ENCODE peak calls at places on chromosomes 7 and 10, in four cellular contexts. B is HepG2, C is K562, Z is H1. P is an unnamed sample. For H3K36me3, the result is how much of the 10 kb centered on the place peaks cover.

GRCh38 chr10:70773965-70774809 is 11.0 kb downstream of the TBATA start:
- DNase-seq in B (no peak), C (no peak), Z (peak), P (no peak)

GRCh38 chr7:8425223-8425622 is 8.2 kb upstream of the NXPH1 start:
- DNase-seq in B (no peak), C (no peak), Z (no peak), P (no peak)

GRCh38 chr7:30062587-30062986 is 34.4 kb downstream of the PLEKHA8 start:
- DNase-seq in B (peak), C (peak), Z (no peak), P (peak)

GRCh38 chr7:142436601-142437000 is 178.7 kb upstream of the PRSS58 start:
- DNase-seq in B (no peak), C (no peak), Z (no peak), P (peak)

GRCh38 chr10:43702936-43703281 is 54.2 kb upstream of the ZNF32 start:
- DNase-seq in B (no peak), C (no peak), Z (no peak), P (no peak)

GRCh38 chr10:119650692-119651513 is at the start of gene BAG3:
- DNase-seq in B (peak), C (peak), Z (peak), P (peak)

GRCh38 chr7:50954716-50955115 is 172.0 kb upstream of the GRB10 start:
- DNase-seq in B (no peak), C (no peak), Z (no peak), P (peak)

GRCh38 chr10:17077905-17078289 is 51.7 kb downstream of the CUBN start:
- DNase-seq in B (no peak), C (no peak), Z (no peak), P (no peak)

GRCh38 chr7:79403451-79403850 is 50.0 kb downstream of the MAGI2 start:
- DNase-seq in B (no peak), C (no peak), Z (no peak), P (no peak)

GRCh38 chr7:126286317-126286716 is 966.4 kb downstream of the GRM8 start:
- DNase-seq in B (no peak), C (no peak), Z (no peak), P (no peak)

GRCh38 chr7:84271550-84271949 is 77.0 kb upstream of the SEMA3A start:
- DNase-seq in B (no peak), C (no peak), Z (no peak), P (no peak)

GRCh38 chr7:151735854-151736402 is 141.0 kb downstream of the PRKAG2 start:
- DNase-seq in B (no peak), C (no peak), Z (no peak), P (no peak)

GRCh38 chr10:78934499-78934898 is 134.3 kb upstream of the ZMIZ1 start:
- DNase-seq in B (no peak), C (no peak), Z (no peak), P (no peak)

GRCh38 chr10:52883996-52884871 is 111.7 kb upstream of the MBL2 start:
- DNase-seq in B (peak), C (peak), Z (peak), P (peak)

GRCh38 chr7:101390901-101391301 is 28.2 kb downstream of the COL26A1 start:
- DNase-seq in B (peak), C (peak), Z (no peak), P (no peak)

GRCh38 chr10:112295853-112296830 is 12.9 kb downstream of the TECTB start:
- DNase-seq in B (peak), C (no peak), Z (no peak), P (no peak)

GRCh38 chr10:83764681-83765080 is 374.6 kb upstream of the GHITM start:
- DNase-seq in B (no peak), C (no peak), Z (no peak), P (no peak)

GRCh38 chr10:51716981-51717380 is 17.6 kb upstream of the CSTF2T start:
- DNase-seq in B (no peak), C (no peak), Z (no peak), P (no peak)

GRCh38 chr10:11759347-11759746 is 17.2 kb downstream of the ECHDC3 start:
- DNase-seq in B (no peak), C (no peak), Z (no peak), P (no peak)

GRCh38 chr10:33453081-33453850 is 118.8 kb upstream of the NRP1 start:
- DNase-seq in B (no peak), C (no peak), Z (no peak), P (no peak)

GRCh38 chr7:20280475-20281351 is 50.0 kb upstream of the ITGB8 start:
- DNase-seq in B (no peak), C (no peak), Z (no peak), P (peak)

GRCh38 chr7:95686109-95686508 is 86.2 kb upstream of the DYNC1I1 start:
- DNase-seq in B (peak), C (peak), Z (no peak), P (peak)

GRCh38 chr7:29557954-29558353 is 5.7 kb upstream of the PRR15 start:
- DNase-seq in B (no peak), C (peak), Z (no peak), P (no peak)

GRCh38 chr7:15245801-15246200 is 316.0 kb downstream of the AGMO start:
- DNase-seq in B (no peak), C (no peak), Z (no peak), P (no peak)

GRCh38 chr10:101062231-101063161 is 707 bp downstream of the KAZALD1 start:
- DNase-seq in B (peak), C (peak), Z (peak), P (peak)
- TF ChIP-seq JUN in B (peak), C (no peak), Z (no peak), P (no peak)

GRCh38 chr7:157432541-157432956 is 95.7 kb downstream of the DNAJB6 start:
- DNase-seq in B (no peak), C (peak), Z (peak), P (no peak)
- H3K9ac ChIP-seq in B (no peak), C (peak), Z (no peak), P (no peak)

GRCh38 chr7:139417478-139417877 is 57.8 kb downstream of the LUC7L2 start:
- DNase-seq in B (no peak), C (no peak), Z (no peak), P (no peak)

GRCh38 chr7:139422126-139422525 is 61.3 kb downstream of the KLRG2 start:
- DNase-seq in B (no peak), C (peak), Z (no peak), P (no peak)

GRCh38 chr7:139423091-139423490 is 60.4 kb downstream of the KLRG2 start:
- DNase-seq in B (no peak), C (no peak), Z (no peak), P (no peak)

GRCh38 chr7:139424004-139424403 is 59.5 kb downstream of the KLRG2 start:
- DNase-seq in B (no peak), C (no peak), Z (no peak), P (no peak)

DNA sequence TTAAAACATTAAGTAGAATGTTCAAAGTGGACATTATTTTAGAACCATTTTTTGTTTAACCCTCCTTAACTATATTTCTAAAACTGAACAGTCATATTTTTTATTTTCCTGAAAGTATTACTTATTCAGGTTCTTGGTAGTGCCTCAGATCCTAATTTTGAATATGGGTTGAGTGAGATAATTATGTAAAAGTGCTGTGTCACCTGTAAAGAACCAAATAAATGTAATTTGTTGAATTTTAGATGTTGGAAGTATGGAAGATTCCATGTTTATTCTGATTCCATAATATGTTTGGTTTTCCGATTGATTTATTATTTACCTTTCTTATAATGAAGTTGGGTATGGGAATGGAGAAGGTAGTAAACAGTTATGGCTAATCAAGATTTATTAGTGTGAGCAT is 61.4 kb downstream of the LUC7L2 start:
- DNase-seq in B (no peak), C (no peak), Z (no peak), P (no peak)
- H3K36me3 ChIP-seq in B (half or more), C (half or more), Z (under half), P (under half)

GRCh38 chr7:99210265-99210970 is 2.5 kb upstream of the KPNA7 start:
- DNase-seq in B (peak), C (no peak), Z (no peak), P (no peak)
- TF ChIP-seq JUN in B (no peak), C (no peak), Z (no peak), P (no peak)

DNA sequence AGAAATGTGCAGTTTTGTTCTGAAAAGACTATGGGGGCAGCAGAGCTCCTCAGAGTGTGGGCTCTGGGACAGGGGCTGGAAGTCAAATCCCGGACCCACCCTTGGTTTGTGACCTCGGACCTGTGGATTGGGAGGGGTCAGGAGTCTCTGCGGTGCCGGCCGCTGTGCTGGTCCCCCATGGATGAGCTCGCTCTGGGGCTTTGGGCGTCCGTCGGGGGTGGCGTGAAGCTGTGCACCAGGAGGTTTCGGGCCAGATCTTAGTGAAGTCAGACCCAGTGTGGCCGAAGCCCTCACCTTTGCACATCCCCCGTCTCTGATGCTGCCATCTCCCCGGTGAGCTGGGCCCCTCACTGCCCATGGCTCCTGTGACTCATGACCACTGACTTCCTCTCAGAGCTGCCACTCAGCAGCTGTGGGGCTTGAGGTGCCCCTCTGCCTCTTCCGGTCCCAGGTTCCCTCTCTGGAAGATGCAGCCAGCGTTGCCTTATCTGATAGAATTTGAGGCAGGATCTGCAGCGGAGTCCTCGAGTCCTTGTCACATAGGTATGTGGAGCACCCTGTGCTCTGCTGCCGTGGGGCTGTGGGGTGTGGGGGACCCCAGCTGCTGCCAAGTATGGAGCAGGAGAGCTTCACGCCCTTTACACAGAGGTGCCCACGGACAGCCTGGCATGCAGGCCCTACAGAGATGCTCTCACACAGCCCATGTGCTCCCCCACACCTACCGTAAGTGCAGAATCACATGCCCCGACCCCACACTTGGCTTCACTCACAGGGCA is 11.4 kb upstream of the SCART1 start:
- DNase-seq in B (no peak), C (no peak), Z (no peak), P (no peak)
- H3K9ac ChIP-seq in B (no peak), C (no peak), Z (no peak), P (no peak)

DNA sequence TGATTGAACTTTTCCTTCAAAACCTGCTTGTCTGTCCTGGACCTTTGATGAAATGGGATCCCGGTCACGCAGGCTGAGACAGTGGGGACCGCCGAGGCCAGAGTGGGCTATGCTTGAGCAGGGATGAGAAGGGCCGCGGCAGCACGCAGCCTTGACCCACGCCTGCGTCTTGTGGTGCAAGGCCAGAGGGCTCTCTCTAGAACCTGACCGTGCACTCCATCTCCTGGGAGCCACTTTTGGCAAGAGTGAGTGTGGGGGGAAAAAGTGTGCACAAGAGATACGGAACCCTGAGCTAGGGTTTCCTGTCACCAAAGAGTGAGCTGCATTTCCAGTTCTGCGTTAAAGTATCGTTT is 42.4 kb downstream of the WIPI2 start:
- DNase-seq in B (no peak), C (no peak), Z (no peak), P (no peak)
- H3K36me3 ChIP-seq in B (under half), C (under half), Z (under half), P (under half)

GRCh38 chr10:131781791-131782190 is 119.0 kb upstream of the PPP2R2D start:
- DNase-seq in B (no peak), C (no peak), Z (no peak), P (no peak)
- TF ChIP-seq JUN in B (no peak), C (no peak), Z (no peak), P (no peak)

DNA sequence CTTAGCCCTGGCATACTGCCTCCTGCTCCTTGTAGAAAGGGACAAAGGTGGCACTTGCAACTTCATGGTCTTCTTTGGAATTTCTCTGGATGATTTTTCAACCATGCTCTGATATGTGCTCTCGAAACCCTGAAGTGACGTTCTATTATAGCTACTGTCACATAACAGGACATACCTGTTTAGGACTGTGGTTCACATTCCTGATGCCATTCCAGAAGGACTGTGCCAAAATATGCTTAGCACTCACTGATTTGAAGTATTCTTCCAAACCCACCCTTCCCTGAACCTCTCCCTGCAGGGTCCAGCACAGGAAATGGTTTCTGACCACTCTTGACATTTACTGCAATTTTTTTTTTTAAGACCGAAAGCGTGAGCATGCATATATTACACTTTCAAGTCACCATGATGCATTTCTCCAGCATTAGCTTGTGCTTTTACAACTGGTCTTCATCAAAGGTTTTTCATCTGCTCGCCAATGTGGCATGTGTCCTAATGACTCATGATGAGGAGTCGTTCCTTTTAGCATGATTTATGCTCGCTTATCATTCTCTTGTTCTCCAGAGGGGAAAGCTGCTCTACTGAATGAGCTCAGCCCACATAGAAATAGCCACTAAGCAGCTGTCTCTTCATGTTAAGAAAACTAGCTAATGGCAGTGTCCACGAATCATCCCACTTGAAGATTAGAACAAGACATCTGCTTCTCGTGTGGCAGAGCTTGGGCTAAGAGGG is 135.2 kb downstream of the ADAM12 start:
- DNase-seq in B (no peak), C (peak), Z (no peak), P (peak)
- H3K9ac ChIP-seq in B (no peak), C (no peak), Z (no peak), P (no peak)

GRCh38 chr10:69377191-69377590 is 39.5 kb downstream of the TACR2 start:
- DNase-seq in B (no peak), C (no peak), Z (no peak), P (peak)
- H3K36me3 ChIP-seq in B (under half), C (half or more), Z (under half), P (under half)

DNA sequence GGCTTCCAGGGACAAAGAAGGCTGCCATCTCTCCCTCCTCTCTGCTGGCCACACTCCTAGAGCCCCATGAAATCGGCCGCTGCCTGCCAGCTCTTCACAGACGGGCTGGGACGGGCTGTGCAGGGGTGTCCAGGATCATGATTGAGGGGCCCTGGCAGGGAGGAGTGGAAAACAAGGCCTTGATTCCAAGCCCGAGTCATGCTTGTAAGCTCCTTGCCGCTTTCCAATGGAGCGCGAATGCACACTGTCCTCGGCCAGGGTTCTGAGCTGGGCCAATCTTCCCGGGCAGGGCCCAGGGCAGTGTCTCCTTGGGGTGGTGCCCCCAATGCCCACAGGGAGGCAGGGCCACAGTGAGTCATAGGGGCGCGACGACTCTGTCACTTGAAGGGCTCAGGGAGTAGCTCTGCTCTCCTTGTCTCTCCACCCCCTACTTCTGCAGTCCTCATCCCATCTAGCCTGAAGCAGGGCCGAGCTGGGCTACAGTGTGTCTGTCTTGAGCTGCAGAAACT is 186.2 kb upstream of the SVIL start:
- DNase-seq in B (no peak), C (no peak), Z (no peak), P (no peak)
- TF ChIP-seq JUN in B (no peak), C (no peak), Z (no peak), P (no peak)

P was measured in endothelial cell of umbilical vein.